ENCODE peak calls at places on chromosomes 11 and 22, in seven cellular contexts. One of them, this sample, is unnamed.

GRCh38 chr11:65770951-65771567 is 9.7 kb downstream of the AP5B1 start:
- DNase-seq in tibial nerve: no peak
- DNase-seq in stomach: no peak
- DNase-seq in cardiac muscle cell: no peak
- DNase-seq in body of pancreas: no peak
- DNase-seq in pancreas: no peak
- DNase-seq in GM12878: no peak
- DNase-seq in this sample: no peak

GRCh38 chr11:6635082-6635932 is 16.1 kb upstream of the TPP1 start:
- DNase-seq in tibial nerve: peak; percentile 33
- DNase-seq in GM12878: no peak
- DNase-seq in pancreas: no peak
- DNase-seq in cardiac muscle cell: peak; percentile 70
- DNase-seq in stomach: no peak
- DNase-seq in body of pancreas: no peak
- DNase-seq in this sample: peak; percentile 65

GRCh38 chr11:128451651-128452470 is 135.5 kb downstream of the ETS1 start:
- DNase-seq in cardiac muscle cell: peak; percentile 92
- DNase-seq in body of pancreas: peak; percentile 51
- DNase-seq in pancreas: peak; percentile 45
- DNase-seq in GM12878: no peak
- DNase-seq in tibial nerve: peak; percentile 47
- DNase-seq in stomach: peak; percentile 45
- DNase-seq in this sample: peak; percentile 62

GRCh38 chr11:6850526-6850925 is 5.0 kb downstream of the OR10A5 start:
- DNase-seq in body of pancreas: no peak
- DNase-seq in cardiac muscle cell: no peak
- DNase-seq in tibial nerve: no peak
- DNase-seq in GM12878: no peak
- DNase-seq in stomach: no peak
- DNase-seq in pancreas: no peak
- DNase-seq in this sample: no peak

GRCh38 chr11:122085712-122086111 is 30.3 kb downstream of the BLID start:
- DNase-seq in body of pancreas: no peak
- DNase-seq in pancreas: no peak
- DNase-seq in cardiac muscle cell: no peak
- DNase-seq in tibial nerve: no peak
- DNase-seq in GM12878: no peak
- DNase-seq in stomach: no peak
- DNase-seq in this sample: no peak

GRCh38 chr11:78809931-78810481 is 235.3 kb upstream of the NARS2 start:
- DNase-seq in tibial nerve: no peak
- DNase-seq in pancreas: no peak
- DNase-seq in GM12878: no peak
- DNase-seq in body of pancreas: no peak
- DNase-seq in cardiac muscle cell: no peak
- DNase-seq in stomach: no peak
- DNase-seq in this sample: no peak

GRCh38 chr11:95711162-95711944 is 78.2 kb downstream of the FAM76B start:
- DNase-seq in tibial nerve: no peak
- DNase-seq in pancreas: no peak
- DNase-seq in stomach: no peak
- DNase-seq in GM12878: peak; percentile 28
- DNase-seq in body of pancreas: no peak
- DNase-seq in cardiac muscle cell: peak; percentile 49
- DNase-seq in this sample: no peak

GRCh38 chr11:15714641-15715399 is 600.1 kb downstream of the INSC start:
- DNase-seq in pancreas: no peak
- DNase-seq in stomach: no peak
- DNase-seq in tibial nerve: no peak
- DNase-seq in cardiac muscle cell: no peak
- DNase-seq in body of pancreas: no peak
- DNase-seq in GM12878: no peak
- DNase-seq in this sample: no peak

GRCh38 chr11:68028802-68029475 is 1.5 kb upstream of the NDUFS8 start:
- DNase-seq in GM12878: no peak
- DNase-seq in pancreas: no peak
- DNase-seq in stomach: no peak
- DNase-seq in cardiac muscle cell: peak; percentile 39
- DNase-seq in tibial nerve: no peak
- DNase-seq in body of pancreas: no peak
- DNase-seq in this sample: no peak

GRCh38 chr11:77379253-77379652 is 77.8 kb upstream of the GDPD4 start:
- DNase-seq in tibial nerve: no peak
- DNase-seq in stomach: no peak
- DNase-seq in cardiac muscle cell: peak; percentile 18
- DNase-seq in body of pancreas: no peak
- DNase-seq in GM12878: no peak
- DNase-seq in pancreas: no peak
- DNase-seq in this sample: no peak

GRCh38 chr22:23248583-23248982 is 68.3 kb downstream of the BCR start:
- DNase-seq in GM12878: no peak
- DNase-seq in stomach: peak; percentile 58
- DNase-seq in body of pancreas: peak; percentile 45
- DNase-seq in tibial nerve: no peak
- DNase-seq in pancreas: no peak
- DNase-seq in cardiac muscle cell: no peak
- DNase-seq in this sample: no peak

GRCh38 chr11:14905104-14906033 is 13.3 kb upstream of the CYP2R1 start:
- DNase-seq in pancreas: peak; percentile 88
- DNase-seq in cardiac muscle cell: peak; percentile 63
- DNase-seq in tibial nerve: peak; percentile 30
- DNase-seq in GM12878: no peak
- DNase-seq in stomach: peak; percentile 43
- DNase-seq in body of pancreas: peak; percentile 85
- DNase-seq in this sample: peak; percentile 27

GRCh38 chr22:42116848-42117424 is 13.7 kb downstream of the CYP2D6 start:
- DNase-seq in stomach: no peak
- DNase-seq in cardiac muscle cell: peak; percentile 33
- DNase-seq in body of pancreas: no peak
- DNase-seq in GM12878: no peak
- DNase-seq in pancreas: no peak
- DNase-seq in tibial nerve: no peak
- DNase-seq in this sample: no peak

GRCh38 chr22:42111798-42112197 is 18.8 kb downstream of the CYP2D6 start:
- DNase-seq in tibial nerve: no peak
- DNase-seq in stomach: no peak
- DNase-seq in cardiac muscle cell: no peak
- DNase-seq in GM12878: no peak
- DNase-seq in pancreas: no peak
- DNase-seq in body of pancreas: no peak
- DNase-seq in this sample: no peak

GRCh38 chr22:42108848-42109247 is 18.3 kb upstream of the NDUFA6 start:
- DNase-seq in GM12878: no peak
- DNase-seq in body of pancreas: no peak
- DNase-seq in pancreas: no peak
- DNase-seq in cardiac muscle cell: no peak
- DNase-seq in tibial nerve: no peak
- DNase-seq in stomach: no peak
- DNase-seq in this sample: no peak

GRCh38 chr22:42114721-42115120 is 15.9 kb downstream of the CYP2D6 start:
- DNase-seq in cardiac muscle cell: peak; percentile 30
- DNase-seq in GM12878: no peak
- DNase-seq in pancreas: no peak
- DNase-seq in body of pancreas: peak; percentile 31
- DNase-seq in stomach: no peak
- DNase-seq in tibial nerve: no peak
- DNase-seq in this sample: no peak
- TF ChIP-seq CTCF in cardiac muscle cell: peak; percentile 32
- TF ChIP-seq CTCF in GM12878: no peak
- TF ChIP-seq CTCF in pancreas: no peak
- TF ChIP-seq CTCF in body of pancreas: peak; percentile 43
- TF ChIP-seq CTCF in stomach: no peak
- TF ChIP-seq CTCF in tibial nerve: peak; percentile 13
- TF ChIP-seq CTCF in this sample: peak; percentile 45

GRCh38 chr11:64230985-64231365 is 627 bp downstream of the DNAJC4 start:
- DNase-seq in GM12878: no peak
- DNase-seq in body of pancreas: no peak
- DNase-seq in cardiac muscle cell: no peak
- DNase-seq in pancreas: no peak
- DNase-seq in stomach: no peak
- DNase-seq in tibial nerve: no peak
- DNase-seq in this sample: no peak
- H3K27ac ChIP-seq in GM12878: peak overlapping the region; percentile 86
- H3K27ac ChIP-seq in body of pancreas: peak overlapping the region; percentile 93
- H3K27ac ChIP-seq in cardiac muscle cell: peak overlapping the region; percentile 61
- H3K27ac ChIP-seq in pancreas: peak overlapping the region; percentile 90
- H3K27ac ChIP-seq in stomach: peak overlapping the region; percentile 95
- H3K27ac ChIP-seq in tibial nerve: peak overlapping the region; percentile 95
- H3K27ac ChIP-seq in this sample: peak overlapping the region; percentile 96

DNA sequence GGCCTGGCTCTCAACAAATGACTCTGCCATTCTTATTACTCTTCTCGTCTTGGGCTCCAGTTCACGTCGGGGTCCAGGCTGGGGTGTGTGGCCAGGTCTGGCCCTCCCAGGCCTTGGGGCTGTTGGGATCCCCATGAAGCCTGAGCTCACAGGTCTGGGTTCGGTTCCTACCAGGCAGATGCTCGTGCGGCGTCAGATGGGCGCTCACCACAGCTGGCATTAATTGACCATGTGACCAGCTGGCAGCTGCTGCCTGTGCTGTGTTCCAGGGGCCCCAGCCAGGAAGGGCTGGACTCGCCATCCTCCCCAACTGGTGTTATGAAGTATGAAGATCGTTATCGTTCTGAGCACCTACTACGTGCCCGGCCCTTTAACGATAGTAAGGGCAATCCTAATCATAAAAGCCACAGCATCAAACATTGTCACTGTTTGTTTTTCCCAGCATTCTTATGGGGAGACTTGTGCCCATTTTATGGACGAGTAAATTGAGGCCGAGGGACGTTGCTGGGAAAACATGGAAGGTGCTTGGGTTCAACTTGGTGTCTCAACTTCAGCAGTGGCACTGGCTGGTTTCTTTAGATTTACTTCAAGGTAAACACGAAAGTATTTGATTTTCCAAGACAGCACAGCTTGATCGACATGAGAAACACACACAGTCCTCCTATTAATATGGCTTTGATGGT is 26.8 kb upstream of the CACNG2 start:
- DNase-seq in stomach: no peak
- DNase-seq in body of pancreas: no peak
- DNase-seq in GM12878: no peak
- DNase-seq in cardiac muscle cell: no peak
- DNase-seq in pancreas: no peak
- DNase-seq in tibial nerve: no peak
- DNase-seq in this sample: no peak
- H3K27me3 ChIP-seq in stomach: peaks cover 77% of the 10 kb centered on the region
- H3K27me3 ChIP-seq in body of pancreas: no peaks in the 10 kb centered on the region
- H3K27me3 ChIP-seq in GM12878: peaks cover 2% of the 10 kb centered on the region
- H3K27me3 ChIP-seq in cardiac muscle cell: peaks cover 7% of the 10 kb centered on the region
- H3K27me3 ChIP-seq in pancreas: no peaks in the 10 kb centered on the region
- H3K27me3 ChIP-seq in tibial nerve: peaks cover 21% of the 10 kb centered on the region
- H3K27me3 ChIP-seq in this sample: peaks cover 90% of the 10 kb centered on the region

DNA sequence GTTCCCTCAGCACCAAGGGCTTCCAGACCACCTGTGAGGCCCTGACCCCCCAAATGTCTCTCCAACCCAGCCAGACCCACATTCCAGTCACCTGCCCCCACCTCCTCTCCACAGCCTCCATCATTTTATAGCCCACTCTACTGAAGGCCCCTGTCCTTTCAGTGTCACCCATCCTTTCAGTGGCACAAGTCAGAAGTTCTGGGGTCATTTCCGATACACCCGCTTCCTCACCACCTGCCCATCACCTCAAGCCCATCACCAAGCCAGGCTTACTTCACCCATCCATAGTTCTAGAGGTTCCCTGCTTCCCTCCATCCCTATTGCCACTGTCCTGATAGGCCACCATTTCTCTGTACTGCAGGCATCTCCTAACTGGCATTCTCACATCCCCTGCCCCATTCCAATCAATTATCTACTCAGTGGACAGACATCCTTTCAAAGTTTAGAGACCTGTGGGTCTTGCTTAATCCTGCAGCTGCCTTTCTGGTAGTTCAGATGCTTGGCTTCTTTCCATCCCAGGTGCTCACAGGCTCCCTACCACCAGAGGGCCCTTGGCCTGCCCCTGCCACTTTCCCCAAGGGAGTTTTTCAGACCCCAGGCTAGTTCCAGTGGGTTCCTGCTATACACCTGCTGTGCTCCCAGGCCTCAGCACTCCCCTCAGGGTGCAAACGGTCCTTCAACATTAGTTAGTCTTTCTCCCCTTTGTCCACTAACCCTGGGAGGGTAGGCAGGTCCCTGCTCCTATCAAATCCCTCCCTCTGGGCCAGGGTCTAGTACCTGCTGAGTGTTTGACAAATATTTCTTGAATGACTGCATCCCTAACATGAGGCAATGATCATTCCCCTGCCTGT is 7.6 kb downstream of the KCNQ1OT1 start:
- DNase-seq in cardiac muscle cell: no peak
- DNase-seq in body of pancreas: peak; percentile 67
- DNase-seq in stomach: no peak
- DNase-seq in GM12878: no peak
- DNase-seq in tibial nerve: no peak
- DNase-seq in pancreas: peak; percentile 40
- DNase-seq in this sample: no peak
- TF ChIP-seq CTCF in cardiac muscle cell: peak; percentile 20
- TF ChIP-seq CTCF in body of pancreas: peak; percentile 46
- TF ChIP-seq CTCF in stomach: no peak
- TF ChIP-seq CTCF in GM12878: peak; percentile 32
- TF ChIP-seq CTCF in tibial nerve: no peak
- TF ChIP-seq CTCF in pancreas: no peak
- TF ChIP-seq CTCF in this sample: peak; percentile 20

GRCh38 chr22:29004647-29005371 is 56.8 kb downstream of the C22orf31 start:
- DNase-seq in cardiac muscle cell: no peak
- DNase-seq in GM12878: no peak
- DNase-seq in body of pancreas: peak; percentile 86
- DNase-seq in stomach: peak; percentile 85
- DNase-seq in pancreas: peak; percentile 73
- DNase-seq in tibial nerve: no peak
- DNase-seq in this sample: peak; percentile 43
- H3K27ac ChIP-seq in cardiac muscle cell: peak overlapping the region; percentile 86
- H3K27ac ChIP-seq in GM12878: no peak overlapping the region
- H3K27ac ChIP-seq in body of pancreas: peak overlapping the region; percentile 67
- H3K27ac ChIP-seq in stomach: peak overlapping the region; percentile 54
- H3K27ac ChIP-seq in pancreas: peak overlapping the region; percentile 76
- H3K27ac ChIP-seq in tibial nerve: peak overlapping the region; percentile 36
- H3K27ac ChIP-seq in this sample: peak overlapping the region; percentile 60

GRCh38 chr11:107563702-107564101 is 1.8 kb downstream of the ALKBH8 start:
- DNase-seq in GM12878: no peak
- DNase-seq in tibial nerve: peak; percentile 38
- DNase-seq in cardiac muscle cell: peak; percentile 74
- DNase-seq in body of pancreas: no peak
- DNase-seq in stomach: no peak
- DNase-seq in pancreas: no peak
- DNase-seq in this sample: no peak
- H3K27me3 ChIP-seq in GM12878: no peaks in the 10 kb centered on the region
- H3K27me3 ChIP-seq in tibial nerve: no peaks in the 10 kb centered on the region
- H3K27me3 ChIP-seq in cardiac muscle cell: no peaks in the 10 kb centered on the region
- H3K27me3 ChIP-seq in body of pancreas: no peaks in the 10 kb centered on the region
- H3K27me3 ChIP-seq in stomach: no peaks in the 10 kb centered on the region
- H3K27me3 ChIP-seq in pancreas: no peaks in the 10 kb centered on the region
- H3K27me3 ChIP-seq in this sample: no peaks in the 10 kb centered on the region

DNA sequence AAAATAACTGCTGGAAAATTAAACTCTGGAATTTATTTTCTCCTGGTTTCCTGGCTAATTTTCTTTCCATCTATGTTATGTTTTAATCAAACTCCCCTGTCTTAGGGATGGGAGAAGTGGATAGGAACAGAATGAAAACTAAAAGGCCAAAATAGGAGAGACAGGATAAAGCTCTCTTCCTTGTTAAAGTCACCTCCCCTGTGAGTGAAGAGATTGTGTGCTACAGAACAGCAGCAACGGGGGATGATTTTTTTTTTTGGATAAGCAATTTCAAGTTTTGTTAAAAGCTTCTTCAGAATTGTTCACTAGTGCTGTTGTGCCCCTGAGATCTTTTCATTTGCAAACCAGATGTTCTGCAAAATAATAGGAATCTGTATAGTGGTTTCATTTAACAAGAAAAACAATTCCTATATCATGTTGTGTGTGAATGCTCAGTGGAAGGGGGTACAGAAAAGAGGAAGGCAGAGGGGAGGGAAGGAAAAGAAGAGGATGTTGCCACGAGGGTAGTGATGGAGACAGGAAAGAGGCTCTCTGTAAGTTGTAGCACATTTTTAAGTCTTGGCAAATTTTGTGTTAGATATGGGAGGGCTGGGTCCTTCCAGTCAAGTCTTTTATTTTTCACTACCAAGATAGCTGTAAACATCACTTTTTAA is 301.2 kb downstream of the CADM1 start:
- DNase-seq in pancreas: no peak
- DNase-seq in tibial nerve: no peak
- DNase-seq in body of pancreas: no peak
- DNase-seq in cardiac muscle cell: no peak
- DNase-seq in GM12878: no peak
- DNase-seq in stomach: no peak
- DNase-seq in this sample: no peak
- TF ChIP-seq CTCF in pancreas: no peak
- TF ChIP-seq CTCF in tibial nerve: no peak
- TF ChIP-seq CTCF in body of pancreas: no peak
- TF ChIP-seq CTCF in cardiac muscle cell: no peak
- TF ChIP-seq CTCF in GM12878: no peak
- TF ChIP-seq CTCF in stomach: no peak
- TF ChIP-seq CTCF in this sample: no peak

This sample was measured in left ventricle myocardium inferior.